ENCODE peak calls at places on chromosomes 16 and 17, in nine cellular contexts. C is AG04449, X is H9, V is lower leg skin, Z is ascending aorta, A is omental fat pad, N is osteocyte, L is spleen, H is HFF-Myc. J is an unnamed sample.

GRCh38 chr16:15507299-15507958 is 73.0 kb downstream of the BMERB1 start:
- DNase-seq in C (no peak), X (no peak), V (peak), Z (peak), A (no peak), N (no peak), L (no peak), H (no peak), J (peak)

GRCh38 chr16:3576211-3576610 is 992 bp downstream of the NLRC3 start:
- DNase-seq in C (no peak), X (no peak), V (no peak), Z (no peak), A (no peak), N (no peak), L (no peak), H (no peak), J (no peak)

GRCh38 chr17:49730078-49730786 is 22.5 kb upstream of the SLC35B1 start:
- DNase-seq in C (no peak), X (no peak), V (peak), Z (peak), A (peak), N (no peak), L (no peak), H (peak), J (peak)

GRCh38 chr17:60887607-60888028 is 210.0 kb downstream of the BCAS3 start:
- DNase-seq in C (no peak), X (no peak), V (no peak), Z (no peak), A (no peak), N (no peak), L (no peak), H (no peak), J (no peak)

GRCh38 chr17:9522074-9522473 is 53.5 kb downstream of the STX8 start:
- DNase-seq in C (no peak), X (no peak), V (peak), Z (no peak), A (no peak), N (no peak), L (no peak), H (peak), J (peak)

GRCh38 chr16:75389096-75389692 is 44.1 kb downstream of the CFDP1 start:
- DNase-seq in C (no peak), X (no peak), V (no peak), Z (no peak), A (no peak), N (no peak), L (no peak), H (no peak), J (no peak)

GRCh38 chr17:55086635-55087058 is 118.1 kb downstream of the STXBP4 start:
- DNase-seq in C (peak), X (no peak), V (no peak), Z (no peak), A (no peak), N (no peak), L (no peak), H (peak), J (peak)

GRCh38 chr17:77373298-77374169 is 232.8 kb downstream of the SEC14L1 start:
- DNase-seq in C (no peak), X (peak), V (no peak), Z (no peak), A (no peak), N (no peak), L (peak), H (no peak), J (peak)

GRCh38 chr17:41496803-41497484 is 7.2 kb upstream of the KRT36 start:
- DNase-seq in C (peak), X (peak), V (peak), Z (peak), A (no peak), N (no peak), L (peak), H (peak), J (peak)

GRCh38 chr16:64090327-64090726 is 1031.5 kb downstream of the CDH11 start:
- DNase-seq in C (no peak), X (no peak), V (no peak), Z (no peak), A (no peak), N (no peak), L (no peak), H (no peak), J (no peak)

GRCh38 chr16:83733301-83733700 is 74.5 kb upstream of the HSBP1 start:
- DNase-seq in C (no peak), X (no peak), V (no peak), Z (peak), A (no peak), N (no peak), L (no peak), H (no peak), J (no peak)

GRCh38 chr17:40415390-40415789 is 2.3 kb downstream of the TOP2A start:
- DNase-seq in C (no peak), X (no peak), V (no peak), Z (no peak), A (no peak), N (no peak), L (no peak), H (no peak), J (peak)

GRCh38 chr17:67779098-67779672 is 46.1 kb upstream of the BPTF start:
- DNase-seq in C (peak), X (peak), V (no peak), Z (no peak), A (no peak), N (no peak), L (peak), H (peak), J (no peak)

GRCh38 chr16:71188956-71189712 is 41.4 kb downstream of the HYDIN start:
- DNase-seq in C (no peak), X (no peak), V (no peak), Z (no peak), A (no peak), N (no peak), L (no peak), H (no peak), J (no peak)

GRCh38 chr17:19492140-19492539 is 41.5 kb upstream of the SLC47A1 start:
- DNase-seq in C (no peak), X (peak), V (no peak), Z (no peak), A (no peak), N (no peak), L (no peak), H (no peak), J (no peak)

GRCh38 chr16:57493767-57494166 is 7.5 kb upstream of the DOK4 start:
- DNase-seq in C (no peak), X (no peak), V (no peak), Z (no peak), A (no peak), N (no peak), L (no peak), H (no peak), J (no peak)

GRCh38 chr17:68682913-68683312 is 81.7 kb upstream of the FAM20A start:
- DNase-seq in C (no peak), X (no peak), V (no peak), Z (no peak), A (no peak), N (no peak), L (no peak), H (no peak), J (no peak)

GRCh38 chr17:4176803-4177472 is 33.9 kb downstream of the CYB5D2 start:
- DNase-seq in C (no peak), X (no peak), V (no peak), Z (no peak), A (no peak), N (no peak), L (no peak), H (no peak), J (no peak)

GRCh38 chr16:81581107-81581506 is 136.5 kb downstream of the CMIP start:
- DNase-seq in C (no peak), X (no peak), V (peak), Z (no peak), A (no peak), N (no peak), L (no peak), H (no peak), J (no peak)

GRCh38 chr16:4376126-4376819 is 4.6 kb downstream of the VASN start:
- DNase-seq in C (no peak), X (no peak), V (peak), Z (peak), A (peak), N (peak), L (peak), H (no peak), J (peak)

GRCh38 chr17:57455063-57455914 is 199.0 kb downstream of the MSI2 start:
- DNase-seq in C (no peak), X (no peak), V (no peak), Z (no peak), A (no peak), N (no peak), L (no peak), H (no peak), J (no peak)

GRCh38 chr16:71373073-71373472 is 14.6 kb downstream of the CALB2 start:
- DNase-seq in C (peak), X (no peak), V (no peak), Z (no peak), A (no peak), N (no peak), L (no peak), H (no peak), J (no peak)

GRCh38 chr17:57404073-57404472 is 147.8 kb downstream of the MSI2 start:
- DNase-seq in C (no peak), X (no peak), V (no peak), Z (no peak), A (no peak), N (no peak), L (no peak), H (no peak), J (no peak)

GRCh38 chr16:30829130-30830071 is 42.4 kb upstream of the ZNF629 start:
- DNase-seq in C (no peak), X (no peak), V (no peak), Z (no peak), A (no peak), N (no peak), L (no peak), H (no peak), J (no peak)
- TF ChIP-seq CTCF in C (no peak), X (peak), V (no peak), Z (no peak), A (no peak), N (no peak), L (no peak), H (no peak), J (peak)

GRCh38 chr16:89216315-89217137 is 977 bp upstream of the ZNF778 start:
- DNase-seq in C (peak), X (peak), V (peak), Z (peak), A (peak), N (no peak), L (peak), H (peak), J (peak)

GRCh38 chr16:89217138-89217387 is 440 bp upstream of the ZNF778 start:
- DNase-seq in C (no peak), X (no peak), V (no peak), Z (no peak), A (no peak), N (no peak), L (no peak), H (no peak), J (no peak)

GRCh38 chr16:89219365-89219764 is 1.9 kb downstream of the ZNF778 start:
- DNase-seq in C (no peak), X (no peak), V (no peak), Z (no peak), A (no peak), N (no peak), L (no peak), H (no peak), J (no peak)

GRCh38 chr16:89221604-89222003 is 4.1 kb downstream of the ZNF778 start:
- DNase-seq in C (no peak), X (no peak), V (no peak), Z (no peak), A (no peak), N (no peak), L (no peak), H (no peak), J (no peak)

DNA sequence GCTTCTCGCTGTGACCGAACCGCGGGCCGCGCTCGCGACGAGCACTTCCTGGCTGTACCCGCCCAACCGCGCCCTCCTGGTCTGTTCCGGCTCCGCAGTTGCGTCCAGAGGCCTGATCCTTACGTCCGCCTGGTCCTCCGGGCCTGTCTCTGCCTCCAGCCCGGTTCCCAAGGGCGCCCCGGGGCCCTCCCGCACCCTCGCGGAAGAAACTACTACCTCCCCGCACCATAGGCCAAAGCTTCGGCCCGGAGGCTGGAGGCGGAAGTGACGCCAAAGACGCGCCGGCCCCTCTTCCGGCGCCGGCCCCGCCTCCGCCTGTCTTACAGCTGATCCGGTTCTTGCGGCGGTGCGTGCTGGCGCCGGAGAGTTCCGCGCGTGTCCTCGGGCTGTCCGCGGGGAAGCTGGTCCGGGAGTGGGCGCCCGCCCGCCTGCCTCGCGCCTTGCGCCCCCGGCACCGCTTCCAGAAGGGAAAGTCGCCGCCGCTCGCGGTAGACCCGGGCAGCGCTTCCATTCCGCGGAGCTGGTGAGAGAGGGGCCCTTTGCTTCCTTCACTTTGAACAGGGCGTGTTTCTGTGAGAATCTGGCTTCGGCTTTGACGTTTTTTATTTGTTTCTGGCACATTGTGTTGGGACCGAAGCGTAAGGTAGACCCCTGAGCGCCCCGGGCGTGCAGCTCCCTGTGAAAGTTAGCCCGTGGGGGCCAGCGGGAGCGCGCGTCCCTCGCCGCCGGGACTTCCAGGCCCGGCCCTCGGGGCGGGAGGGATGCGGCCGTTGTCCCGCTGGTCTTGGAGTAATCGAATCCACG is at the start of gene ZNF778:
- DNase-seq in C (peak), X (peak), V (peak), Z (peak), A (peak), N (peak), L (peak), H (peak), J (peak)
- TF ChIP-seq CTCF in C (no peak), X (no peak), V (no peak), Z (peak), A (no peak), N (no peak), L (peak), H (no peak), J (no peak)

DNA sequence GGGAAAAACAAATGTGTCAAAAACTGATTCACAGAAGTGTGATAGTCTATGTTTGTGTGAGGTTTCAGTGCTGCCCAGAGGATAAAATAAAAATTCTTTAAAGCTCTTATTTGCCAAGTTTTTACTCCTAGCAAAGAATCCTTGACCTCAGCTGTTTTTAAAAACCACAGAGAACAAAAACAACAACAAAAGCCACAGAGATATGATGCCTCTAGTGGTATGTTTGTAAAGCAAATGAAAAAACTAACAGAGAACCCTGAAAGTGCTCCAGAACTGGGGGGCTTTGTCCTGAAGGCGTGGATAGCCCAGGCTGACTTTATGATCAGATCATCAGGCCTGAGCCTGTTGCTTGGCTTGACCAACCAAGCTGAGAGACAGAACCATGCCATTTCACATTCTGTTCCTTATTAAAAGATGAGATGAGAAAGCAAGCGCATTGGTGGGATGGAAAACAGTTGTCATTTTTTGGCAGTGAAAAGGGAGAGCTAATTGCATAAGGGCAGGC is 411.1 kb downstream of the CPPED1 start:
- DNase-seq in C (no peak), X (no peak), V (peak), Z (no peak), A (no peak), N (no peak), L (no peak), H (no peak), J (peak)
- TF ChIP-seq CTCF in C (no peak), X (peak), V (no peak), Z (no peak), A (no peak), N (peak), L (no peak), H (peak), J (peak)

GRCh38 chr16:27973678-27974077 is 89.8 kb downstream of the GSG1L start:
- DNase-seq in C (no peak), X (no peak), V (no peak), Z (no peak), A (no peak), N (no peak), L (peak), H (no peak), J (no peak)
- TF ChIP-seq CTCF in C (no peak), X (peak), V (no peak), Z (no peak), A (no peak), N (no peak), L (no peak), H (no peak), J (peak)

DNA sequence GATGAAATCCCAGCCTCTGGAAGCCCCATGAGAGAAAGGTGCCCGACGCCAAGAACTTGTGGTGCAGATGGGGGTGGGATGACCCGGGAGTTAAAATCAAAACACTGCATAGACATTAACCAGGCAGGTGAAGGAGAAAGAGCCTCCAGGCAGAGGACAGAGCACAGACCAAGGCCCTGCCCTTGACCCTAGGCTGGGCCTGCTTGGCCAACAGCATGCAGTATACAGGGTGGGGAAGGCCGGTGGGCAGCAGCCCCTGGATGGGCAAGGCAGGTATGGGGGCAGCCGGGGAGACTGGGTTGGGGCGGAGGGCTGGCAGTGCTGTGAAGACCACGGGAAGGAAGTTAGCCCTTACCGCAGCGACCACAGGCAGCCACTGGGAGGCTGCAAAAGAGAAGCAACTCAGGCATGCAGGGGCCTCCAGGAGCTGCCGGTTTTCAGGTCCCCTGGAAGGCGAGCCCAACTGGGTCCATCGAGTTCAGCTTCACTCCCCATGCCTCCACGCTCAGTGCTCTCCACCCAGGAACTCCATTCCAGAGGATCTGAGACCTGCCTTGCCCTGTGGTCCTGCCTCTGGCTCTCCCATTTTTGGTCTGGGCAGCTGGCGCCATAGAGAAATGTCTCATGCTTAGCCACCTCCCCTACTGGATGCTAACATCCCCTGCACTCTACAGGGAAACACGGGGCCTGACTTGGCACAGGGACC is 81.2 kb downstream of the C16orf95 start:
- DNase-seq in C (no peak), X (peak), V (no peak), Z (no peak), A (no peak), N (no peak), L (no peak), H (no peak), J (no peak)
- TF ChIP-seq CTCF in C (no peak), X (peak), V (no peak), Z (no peak), A (no peak), N (no peak), L (no peak), H (peak), J (no peak)

GRCh38 chr17:81731271-81731670 is 19.2 kb downstream of the SLC25A10 start:
- DNase-seq in C (peak), X (no peak), V (no peak), Z (no peak), A (no peak), N (no peak), L (no peak), H (no peak), J (peak)

GRCh38 chr17:81722184-81723120 is 10.4 kb downstream of the SLC25A10 start:
- DNase-seq in C (no peak), X (no peak), V (peak), Z (no peak), A (no peak), N (peak), L (no peak), H (no peak), J (no peak)

GRCh38 chr17:81723651-81724209 is 11.6 kb downstream of the SLC25A10 start:
- DNase-seq in C (no peak), X (no peak), V (no peak), Z (no peak), A (no peak), N (no peak), L (no peak), H (no peak), J (no peak)

GRCh38 chr17:81726004-81726403 is 13.9 kb downstream of the SLC25A10 start:
- DNase-seq in C (no peak), X (no peak), V (peak), Z (no peak), A (no peak), N (no peak), L (no peak), H (no peak), J (no peak)

DNA sequence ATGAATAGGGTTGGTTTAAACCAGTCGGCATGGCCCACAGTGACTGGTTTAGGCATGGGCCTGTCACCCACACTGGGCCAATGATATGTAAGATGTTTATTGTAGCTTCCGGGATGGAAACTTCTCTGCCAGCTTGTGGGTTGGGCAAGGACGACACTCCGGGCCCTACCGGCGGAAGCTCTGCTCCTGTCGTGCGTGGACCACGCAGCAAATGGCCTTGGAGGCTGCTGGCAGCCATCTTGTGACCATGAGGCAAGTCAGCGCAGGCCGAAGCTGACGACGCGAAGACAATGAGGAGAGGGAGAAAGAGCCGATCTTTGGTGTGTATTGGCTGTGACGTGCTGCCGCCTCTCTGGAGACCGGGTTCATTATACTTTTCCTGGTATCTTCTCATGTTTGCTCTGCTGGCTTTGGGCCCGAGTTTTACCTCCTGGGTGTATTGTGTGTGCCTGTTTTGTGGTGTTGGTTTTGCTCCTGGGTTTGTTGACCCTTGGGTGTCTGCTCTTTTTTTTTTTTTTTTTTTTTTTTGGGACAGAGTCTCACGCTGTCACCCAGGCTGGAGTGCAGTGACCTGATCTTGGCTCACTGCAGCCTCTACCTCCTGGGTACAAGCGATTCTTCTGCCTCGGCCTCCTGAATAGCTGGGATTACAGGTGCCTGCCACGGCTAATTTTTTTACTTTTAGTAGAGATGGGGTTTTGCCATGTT is 15.4 kb downstream of the SLC25A10 start:
- DNase-seq in C (no peak), X (no peak), V (no peak), Z (no peak), A (no peak), N (peak), L (no peak), H (no peak), J (no peak)
- TF ChIP-seq CTCF in C (no peak), X (no peak), V (no peak), Z (no peak), A (no peak), N (no peak), L (no peak), H (no peak), J (no peak)